ENCODE peak calls at places on chromosome 2, in nine cellular contexts. R is naive thymus-derived CD4-positive, alpha-beta T cell; E is mammary epithelial cell; Z is pancreas; O is neural progenitor cell; B is HAP-1; D is Caco-2; F is heart left ventricle; S is esophagus muscularis mucosa. C is an unnamed sample.

GRCh38 chr2:105561401-105561800 is 162.6 kb upstream of the FHL2 start:
- DNase-seq in Z (no peak), S (no peak), O (no peak), F (no peak), D (no peak), R (no peak), E (no peak), B (no peak), C (no peak)

GRCh38 chr2:71500426-71501079 is 47.2 kb downstream of the DYSF start:
- DNase-seq in R (no peak), B (no peak), O (no peak), F (peak; percentile 65), S (no peak), Z (no peak), E (no peak), D (no peak), C (peak; percentile 57)

GRCh38 chr2:161416633-161417427 is 733 bp downstream of the TBR1 start:
- DNase-seq in B (no peak), E (no peak), F (no peak), Z (no peak), S (no peak), D (no peak), O (peak; percentile 61), R (peak; percentile 30), C (no peak)

GRCh38 chr2:1777156-1777555 is 32.8 kb upstream of the PXDN start:
- DNase-seq in O (no peak), D (no peak), R (no peak), S (no peak), B (no peak), F (no peak), Z (no peak), E (no peak), C (no peak)

GRCh38 chr2:46615555-46616487 is 136.5 kb downstream of the TMEM247 start:
- DNase-seq in B (peak; percentile 14), E (no peak), D (no peak), F (no peak), S (no peak), Z (no peak), R (no peak), O (peak; percentile 64), C (no peak)

GRCh38 chr2:104930739-104931138 is 76.8 kb downstream of the POU3F3 start:
- DNase-seq in B (no peak), R (no peak), F (no peak), Z (no peak), S (no peak), E (no peak), O (no peak), D (no peak), C (no peak)

GRCh38 chr2:167209784-167210183 is 321.5 kb downstream of the XIRP2 start:
- DNase-seq in D (no peak), E (no peak), S (no peak), R (no peak), O (no peak), Z (no peak), F (no peak), B (no peak), C (no peak)

GRCh38 chr2:46601328-46601963 is 122.1 kb downstream of the TMEM247 start:
- DNase-seq in R (no peak), E (no peak), D (no peak), S (no peak), F (no peak), Z (no peak), O (no peak), B (no peak), C (no peak)

GRCh38 chr2:42328148-42328833 is 32.7 kb downstream of the COX7A2L start:
- DNase-seq in E (peak; percentile 6), R (no peak), Z (no peak), O (no peak), F (no peak), S (no peak), D (no peak), B (peak; percentile 24), C (no peak)

GRCh38 chr2:183224933-183225332 is 100.7 kb downstream of the NUP35 start:
- DNase-seq in B (no peak), F (no peak), Z (no peak), D (no peak), O (no peak), E (no peak), R (no peak), S (no peak), C (no peak)

GRCh38 chr2:201433389-201433995 is 17.8 kb downstream of the TRAK2 start:
- DNase-seq in B (no peak), S (no peak), F (peak; percentile 47), O (no peak), D (no peak), R (no peak), E (no peak), Z (no peak), C (no peak)

DNA sequence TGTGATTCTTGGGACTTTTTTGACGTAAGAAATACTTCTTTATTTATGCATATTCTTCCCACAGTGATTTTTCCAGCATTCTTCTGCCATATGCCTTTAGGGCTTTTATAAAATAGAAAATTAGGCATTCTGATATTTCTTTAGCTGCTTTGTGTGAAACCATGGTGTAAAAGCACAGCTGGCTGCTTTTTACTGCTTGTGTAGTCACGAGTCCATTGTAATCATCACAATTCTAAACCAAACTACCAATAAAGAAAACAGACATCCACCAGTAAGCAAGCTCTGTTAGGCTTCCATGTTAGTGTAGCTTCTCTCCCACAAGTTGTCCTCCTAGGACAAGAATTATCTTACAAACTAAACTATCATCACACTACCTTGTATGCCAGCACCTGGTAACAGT is 62.6 kb downstream of the EIF5B start:
- DNase-seq in D (no peak), R (no peak), S (no peak), O (no peak), F (no peak), B (no peak), Z (no peak), E (no peak), C (no peak)
- H3K36me3 ChIP-seq in D (peaks cover 11% of the 10 kb centered on the region), R (peaks cover 97% of the 10 kb centered on the region), S (peaks cover 100% of the 10 kb centered on the region), O (peaks cover 23% of the 10 kb centered on the region), F (peaks cover 100% of the 10 kb centered on the region), B (peaks cover 96% of the 10 kb centered on the region), Z (no peaks in the 10 kb centered on the region), E (peaks cover 49% of the 10 kb centered on the region), C (peaks cover 100% of the 10 kb centered on the region)

GRCh38 chr2:118095610-118096009 is 7.3 kb downstream of the INSIG2 start:
- DNase-seq in R (no peak), B (no peak), S (no peak), Z (no peak), E (peak; percentile 29), F (no peak), O (no peak), D (no peak), C (no peak)
- H3K4me1 ChIP-seq in R (peaks cover 17% of the 10 kb centered on the region), B (peaks cover 8% of the 10 kb centered on the region), S (peaks cover 4% of the 10 kb centered on the region), Z (peaks cover 19% of the 10 kb centered on the region), E (peaks cover 17% of the 10 kb centered on the region), F (no peaks in the 10 kb centered on the region), O (peaks cover 29% of the 10 kb centered on the region), D (no peaks in the 10 kb centered on the region), C (peaks cover 42% of the 10 kb centered on the region)

GRCh38 chr2:233124449-233125080 is 64.4 kb downstream of the INPP5D start:
- DNase-seq in O (no peak), S (no peak), E (no peak), D (no peak), Z (no peak), B (no peak), R (no peak), F (no peak), C (peak; percentile 64)
- H3K36me3 ChIP-seq in O (no peaks in the 10 kb centered on the region), S (peaks cover 7% of the 10 kb centered on the region), E (no peaks in the 10 kb centered on the region), D (no peaks in the 10 kb centered on the region), Z (no peaks in the 10 kb centered on the region), B (no peaks in the 10 kb centered on the region), R (peaks cover 79% of the 10 kb centered on the region), F (peaks cover 74% of the 10 kb centered on the region), C (peaks cover 17% of the 10 kb centered on the region)

GRCh38 chr2:236215761-236216333 is 47.7 kb upstream of the GBX2 start:
- DNase-seq in S (peak; percentile 70), E (no peak), R (no peak), B (no peak), O (no peak), Z (no peak), F (no peak), D (no peak), C (no peak)
- H3K4me1 ChIP-seq in S (no peaks in the 10 kb centered on the region), E (peaks cover 9% of the 10 kb centered on the region), R (no peaks in the 10 kb centered on the region), B (no peaks in the 10 kb centered on the region), O (no peaks in the 10 kb centered on the region), Z (no peaks in the 10 kb centered on the region), F (no peaks in the 10 kb centered on the region), D (no peaks in the 10 kb centered on the region), C (no peaks in the 10 kb centered on the region)

C was measured in upper lobe of right lung.